ENCODE peak calls at places on chromosome 18, in nine cellular contexts. One of them, this sample, is unnamed.

GRCh38 chr18:8337216-8337615 is 272.0 kb upstream of the RAB12 start:
- DNase-seq in PC-3: no peak
- DNase-seq in AG10803: no peak
- DNase-seq in RWPE2: no peak
- DNase-seq in nephron progenitor cell: no peak
- DNase-seq in Calu3: no peak
- DNase-seq in type B pancreatic cell: no peak
- DNase-seq in MCF 10A: no peak
- DNase-seq in fibroblast of pulmonary artery: peak
- DNase-seq in this sample: no peak

GRCh38 chr18:51236225-51236624 is 38.7 kb upstream of the MEX3C start:
- DNase-seq in RWPE2: peak
- DNase-seq in AG10803: no peak
- DNase-seq in nephron progenitor cell: no peak
- DNase-seq in Calu3: peak
- DNase-seq in type B pancreatic cell: no peak
- DNase-seq in PC-3: peak
- DNase-seq in fibroblast of pulmonary artery: peak
- DNase-seq in MCF 10A: peak
- DNase-seq in this sample: no peak

GRCh38 chr18:10032331-10032979 is 118.6 kb downstream of the VAPA start:
- DNase-seq in fibroblast of pulmonary artery: no peak
- DNase-seq in RWPE2: no peak
- DNase-seq in nephron progenitor cell: peak
- DNase-seq in PC-3: no peak
- DNase-seq in type B pancreatic cell: no peak
- DNase-seq in MCF 10A: no peak
- DNase-seq in AG10803: no peak
- DNase-seq in Calu3: no peak
- DNase-seq in this sample: no peak

GRCh38 chr18:10518595-10519273 is 7.1 kb upstream of the NAPG start:
- DNase-seq in MCF 10A: no peak
- DNase-seq in fibroblast of pulmonary artery: peak
- DNase-seq in RWPE2: no peak
- DNase-seq in type B pancreatic cell: no peak
- DNase-seq in Calu3: no peak
- DNase-seq in nephron progenitor cell: peak
- DNase-seq in PC-3: no peak
- DNase-seq in AG10803: peak
- DNase-seq in this sample: no peak

GRCh38 chr18:2706903-2707302 is 51.4 kb downstream of the SMCHD1 start:
- DNase-seq in fibroblast of pulmonary artery: no peak
- DNase-seq in AG10803: no peak
- DNase-seq in nephron progenitor cell: no peak
- DNase-seq in MCF 10A: no peak
- DNase-seq in type B pancreatic cell: no peak
- DNase-seq in RWPE2: no peak
- DNase-seq in Calu3: no peak
- DNase-seq in PC-3: no peak
- DNase-seq in this sample: no peak

GRCh38 chr18:48833701-48834394 is 116.9 kb downstream of the SMAD7 start:
- DNase-seq in PC-3: peak
- DNase-seq in AG10803: no peak
- DNase-seq in type B pancreatic cell: peak
- DNase-seq in Calu3: no peak
- DNase-seq in nephron progenitor cell: no peak
- DNase-seq in RWPE2: no peak
- DNase-seq in MCF 10A: peak
- DNase-seq in fibroblast of pulmonary artery: peak
- DNase-seq in this sample: peak

GRCh38 chr18:79881695-79882094 is 69.8 kb downstream of the SLC66A2 start:
- DNase-seq in MCF 10A: no peak
- DNase-seq in PC-3: no peak
- DNase-seq in RWPE2: no peak
- DNase-seq in nephron progenitor cell: no peak
- DNase-seq in fibroblast of pulmonary artery: no peak
- DNase-seq in type B pancreatic cell: no peak
- DNase-seq in AG10803: no peak
- DNase-seq in Calu3: no peak
- DNase-seq in this sample: peak

GRCh38 chr18:23727707-23728493 is 38.6 kb downstream of the LAMA3 start:
- DNase-seq in AG10803: no peak
- DNase-seq in nephron progenitor cell: no peak
- DNase-seq in MCF 10A: no peak
- DNase-seq in fibroblast of pulmonary artery: no peak
- DNase-seq in PC-3: no peak
- DNase-seq in type B pancreatic cell: no peak
- DNase-seq in RWPE2: no peak
- DNase-seq in Calu3: no peak
- DNase-seq in this sample: no peak

DNA sequence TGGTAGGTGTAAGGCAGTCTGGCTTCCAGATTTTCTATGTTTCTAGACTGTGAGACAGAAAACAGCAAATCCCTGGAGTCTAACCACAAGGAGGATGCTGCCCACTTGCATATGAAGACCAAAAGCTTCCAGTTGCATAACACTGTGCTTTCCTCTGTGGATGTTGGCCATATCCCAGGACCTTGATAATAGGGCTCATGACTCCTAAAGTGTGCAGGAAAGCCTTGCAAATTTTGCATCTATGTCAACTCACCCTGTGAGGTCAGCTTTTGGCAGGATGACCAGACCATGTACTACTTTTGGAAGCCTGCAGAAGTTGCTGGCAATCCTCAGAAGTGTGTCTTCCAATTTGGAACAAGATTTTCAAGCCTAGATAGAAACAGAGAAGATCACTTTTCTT is 85.6 kb upstream of the RAB27B start:
- DNase-seq in PC-3: peak
- DNase-seq in MCF 10A: peak
- DNase-seq in AG10803: peak
- DNase-seq in type B pancreatic cell: no peak
- DNase-seq in fibroblast of pulmonary artery: peak
- DNase-seq in nephron progenitor cell: no peak
- DNase-seq in Calu3: no peak
- DNase-seq in RWPE2: no peak
- DNase-seq in this sample: no peak
- TF ChIP-seq CTCF in PC-3: no peak
- TF ChIP-seq CTCF in MCF 10A: no peak
- TF ChIP-seq CTCF in AG10803: no peak
- TF ChIP-seq CTCF in type B pancreatic cell: no peak
- TF ChIP-seq CTCF in fibroblast of pulmonary artery: peak
- TF ChIP-seq CTCF in nephron progenitor cell: no peak
- TF ChIP-seq CTCF in Calu3: no peak
- TF ChIP-seq CTCF in RWPE2: no peak
- TF ChIP-seq CTCF in this sample: no peak

GRCh38 chr18:5456577-5457466 is 87.0 kb downstream of the EPB41L3 start:
- DNase-seq in MCF 10A: peak
- DNase-seq in PC-3: no peak
- DNase-seq in RWPE2: no peak
- DNase-seq in nephron progenitor cell: peak
- DNase-seq in fibroblast of pulmonary artery: peak
- DNase-seq in AG10803: peak
- DNase-seq in Calu3: no peak
- DNase-seq in type B pancreatic cell: no peak
- DNase-seq in this sample: no peak
- TF ChIP-seq CTCF in MCF 10A: peak
- TF ChIP-seq CTCF in PC-3: peak
- TF ChIP-seq CTCF in RWPE2: no peak
- TF ChIP-seq CTCF in nephron progenitor cell: peak
- TF ChIP-seq CTCF in fibroblast of pulmonary artery: peak
- TF ChIP-seq CTCF in AG10803: peak
- TF ChIP-seq CTCF in Calu3: no peak
- TF ChIP-seq CTCF in type B pancreatic cell: peak
- TF ChIP-seq CTCF in this sample: peak

GRCh38 chr18:31557446-31557845 is 34.2 kb upstream of the TTR start:
- DNase-seq in RWPE2: no peak
- DNase-seq in type B pancreatic cell: no peak
- DNase-seq in nephron progenitor cell: no peak
- DNase-seq in fibroblast of pulmonary artery: no peak
- DNase-seq in Calu3: peak
- DNase-seq in MCF 10A: no peak
- DNase-seq in PC-3: peak
- DNase-seq in AG10803: no peak
- DNase-seq in this sample: no peak
- TF ChIP-seq CTCF in RWPE2: no peak
- TF ChIP-seq CTCF in type B pancreatic cell: peak
- TF ChIP-seq CTCF in nephron progenitor cell: no peak
- TF ChIP-seq CTCF in fibroblast of pulmonary artery: no peak
- TF ChIP-seq CTCF in Calu3: no peak
- TF ChIP-seq CTCF in MCF 10A: no peak
- TF ChIP-seq CTCF in PC-3: no peak
- TF ChIP-seq CTCF in AG10803: no peak
- TF ChIP-seq CTCF in this sample: no peak

GRCh38 chr18:78875268-78875997 is 104.2 kb upstream of the SALL3 start:
- DNase-seq in AG10803: no peak
- DNase-seq in fibroblast of pulmonary artery: peak
- DNase-seq in nephron progenitor cell: peak
- DNase-seq in type B pancreatic cell: no peak
- DNase-seq in MCF 10A: peak
- DNase-seq in Calu3: no peak
- DNase-seq in RWPE2: no peak
- DNase-seq in PC-3: peak
- DNase-seq in this sample: no peak
- TF ChIP-seq CTCF in AG10803: peak
- TF ChIP-seq CTCF in fibroblast of pulmonary artery: peak
- TF ChIP-seq CTCF in nephron progenitor cell: peak
- TF ChIP-seq CTCF in type B pancreatic cell: peak
- TF ChIP-seq CTCF in MCF 10A: no peak
- TF ChIP-seq CTCF in Calu3: no peak
- TF ChIP-seq CTCF in RWPE2: peak
- TF ChIP-seq CTCF in PC-3: peak
- TF ChIP-seq CTCF in this sample: peak

GRCh38 chr18:45571714-45572113 is 43.6 kb upstream of the SLC14A2 start:
- DNase-seq in fibroblast of pulmonary artery: no peak
- DNase-seq in type B pancreatic cell: no peak
- DNase-seq in AG10803: no peak
- DNase-seq in MCF 10A: no peak
- DNase-seq in Calu3: no peak
- DNase-seq in RWPE2: no peak
- DNase-seq in nephron progenitor cell: no peak
- DNase-seq in PC-3: no peak
- DNase-seq in this sample: no peak
- TF ChIP-seq CTCF in fibroblast of pulmonary artery: peak
- TF ChIP-seq CTCF in type B pancreatic cell: peak
- TF ChIP-seq CTCF in AG10803: peak
- TF ChIP-seq CTCF in MCF 10A: no peak
- TF ChIP-seq CTCF in Calu3: no peak
- TF ChIP-seq CTCF in RWPE2: peak
- TF ChIP-seq CTCF in nephron progenitor cell: peak
- TF ChIP-seq CTCF in PC-3: peak
- TF ChIP-seq CTCF in this sample: peak

DNA sequence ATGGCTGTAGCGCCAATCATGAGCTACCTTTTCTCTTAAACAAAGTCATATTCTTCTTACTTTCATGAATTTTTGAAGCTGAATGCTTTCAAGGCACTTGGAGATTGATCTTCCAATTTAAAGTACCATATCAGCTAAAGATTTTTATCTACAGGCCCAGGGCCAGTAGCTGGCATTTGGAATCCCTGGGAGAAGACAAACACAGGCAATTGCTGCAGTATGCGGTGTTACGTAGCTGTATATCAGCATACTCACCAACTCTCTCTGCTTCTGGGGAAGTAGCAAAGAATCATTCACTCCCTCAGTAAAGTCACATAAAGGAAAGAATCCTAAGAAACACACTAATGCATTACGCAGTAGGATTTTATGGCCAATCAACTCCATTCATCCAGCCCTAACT is 202.3 kb downstream of the DLGAP1 start:
- DNase-seq in RWPE2: no peak
- DNase-seq in PC-3: no peak
- DNase-seq in AG10803: no peak
- DNase-seq in Calu3: no peak
- DNase-seq in fibroblast of pulmonary artery: no peak
- DNase-seq in nephron progenitor cell: no peak
- DNase-seq in MCF 10A: no peak
- DNase-seq in type B pancreatic cell: no peak
- DNase-seq in this sample: no peak
- TF ChIP-seq CTCF in RWPE2: no peak
- TF ChIP-seq CTCF in PC-3: no peak
- TF ChIP-seq CTCF in AG10803: no peak
- TF ChIP-seq CTCF in Calu3: no peak
- TF ChIP-seq CTCF in fibroblast of pulmonary artery: no peak
- TF ChIP-seq CTCF in nephron progenitor cell: no peak
- TF ChIP-seq CTCF in MCF 10A: no peak
- TF ChIP-seq CTCF in type B pancreatic cell: no peak
- TF ChIP-seq CTCF in this sample: no peak

GRCh38 chr18:78321402-78321801 is 658.2 kb upstream of the SALL3 start:
- DNase-seq in fibroblast of pulmonary artery: no peak
- DNase-seq in MCF 10A: no peak
- DNase-seq in nephron progenitor cell: no peak
- DNase-seq in PC-3: no peak
- DNase-seq in AG10803: no peak
- DNase-seq in type B pancreatic cell: no peak
- DNase-seq in RWPE2: no peak
- DNase-seq in Calu3: no peak
- DNase-seq in this sample: no peak

GRCh38 chr18:78319934-78320333 is 659.7 kb upstream of the SALL3 start:
- DNase-seq in RWPE2: no peak
- DNase-seq in PC-3: no peak
- DNase-seq in fibroblast of pulmonary artery: no peak
- DNase-seq in MCF 10A: no peak
- DNase-seq in AG10803: no peak
- DNase-seq in nephron progenitor cell: no peak
- DNase-seq in Calu3: no peak
- DNase-seq in type B pancreatic cell: no peak
- DNase-seq in this sample: no peak

GRCh38 chr18:78319264-78319663 is 660.4 kb upstream of the SALL3 start:
- DNase-seq in nephron progenitor cell: no peak
- DNase-seq in MCF 10A: no peak
- DNase-seq in AG10803: no peak
- DNase-seq in fibroblast of pulmonary artery: no peak
- DNase-seq in Calu3: no peak
- DNase-seq in RWPE2: no peak
- DNase-seq in PC-3: no peak
- DNase-seq in type B pancreatic cell: no peak
- DNase-seq in this sample: no peak

GRCh38 chr18:78327643-78328042 is 652.0 kb upstream of the SALL3 start:
- DNase-seq in type B pancreatic cell: no peak
- DNase-seq in fibroblast of pulmonary artery: no peak
- DNase-seq in Calu3: no peak
- DNase-seq in MCF 10A: no peak
- DNase-seq in PC-3: no peak
- DNase-seq in AG10803: no peak
- DNase-seq in nephron progenitor cell: no peak
- DNase-seq in RWPE2: no peak
- DNase-seq in this sample: no peak

DNA sequence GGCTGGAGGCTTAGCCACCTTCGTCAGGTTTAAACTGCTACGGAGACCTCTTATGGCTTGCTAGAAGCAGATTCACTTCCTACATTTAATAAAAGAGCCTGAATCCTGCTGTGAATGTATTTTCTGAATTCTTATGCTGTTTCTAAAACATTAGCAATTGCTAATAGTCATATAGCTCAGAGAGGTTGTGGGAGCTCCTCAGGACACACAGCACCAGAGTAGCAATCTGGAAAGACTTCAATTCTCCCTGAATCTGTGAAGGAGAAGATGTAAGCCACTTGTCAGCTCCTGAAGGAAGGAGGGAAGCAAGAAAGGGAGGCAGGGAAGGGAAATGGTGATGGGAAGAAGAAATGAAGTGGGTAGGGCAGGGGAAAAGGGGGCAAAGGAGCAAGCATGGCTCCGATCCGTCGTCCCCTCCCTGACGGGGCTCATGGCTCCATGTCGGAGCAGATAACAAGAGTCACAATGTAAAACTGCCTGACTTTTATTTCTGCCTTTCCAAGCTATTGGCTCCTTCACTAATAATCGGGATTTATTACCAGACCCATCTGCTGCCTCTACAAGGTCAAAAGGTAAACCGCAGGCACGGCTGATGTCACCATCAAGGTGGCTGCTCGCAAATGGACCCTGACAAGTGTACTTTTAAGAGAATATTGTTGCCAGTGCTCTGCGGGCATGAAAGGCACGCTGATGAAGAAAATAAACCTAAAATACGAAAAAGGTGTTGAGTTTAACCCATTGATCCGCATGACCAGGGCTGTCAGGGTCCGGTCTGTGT is 656.0 kb upstream of the SALL3 start:
- DNase-seq in AG10803: no peak
- DNase-seq in RWPE2: no peak
- DNase-seq in nephron progenitor cell: no peak
- DNase-seq in PC-3: no peak
- DNase-seq in type B pancreatic cell: no peak
- DNase-seq in fibroblast of pulmonary artery: no peak
- DNase-seq in MCF 10A: no peak
- DNase-seq in Calu3: no peak
- DNase-seq in this sample: no peak
- TF ChIP-seq CTCF in AG10803: no peak
- TF ChIP-seq CTCF in RWPE2: no peak
- TF ChIP-seq CTCF in nephron progenitor cell: no peak
- TF ChIP-seq CTCF in PC-3: no peak
- TF ChIP-seq CTCF in type B pancreatic cell: no peak
- TF ChIP-seq CTCF in fibroblast of pulmonary artery: no peak
- TF ChIP-seq CTCF in MCF 10A: no peak
- TF ChIP-seq CTCF in Calu3: no peak
- TF ChIP-seq CTCF in this sample: no peak